ENCODE peak calls at places on chromosomes 16 and 17, in seven cellular contexts. S is CD8-positive, alpha-beta memory T cell; N is neuronal stem cell; P is PC-9; X is lower lobe of right lung; C is effector memory CD4-positive, alpha-beta T cell; T is ovary. K is an unnamed sample.

GRCh38 chr17:50350733-50351132 is 4.8 kb downstream of the XYLT2 start:
- DNase-seq in C (no peak), P (no peak), N (no peak), T (peak; percentile 10), X (no peak), S (no peak), K (no peak)

GRCh38 chr16:19432429-19432828 is 14.7 kb downstream of the TMC5 start:
- DNase-seq in N (no peak), S (no peak), X (no peak), P (peak; percentile 49), C (no peak), T (no peak), K (no peak)

GRCh38 chr16:396605-397004 is 394 bp upstream of the NME4 start:
- DNase-seq in P (peak; percentile 41), T (peak; percentile 60), C (no peak), N (no peak), S (no peak), X (no peak), K (peak; percentile 57)

GRCh38 chr17:18122991-18123753 is 14.6 kb downstream of the MYO15A start:
- DNase-seq in T (no peak), X (no peak), N (no peak), P (no peak), S (no peak), C (no peak), K (no peak)

GRCh38 chr16:20268409-20268808 is 58.9 kb downstream of the GP2 start:
- DNase-seq in T (no peak), P (no peak), S (no peak), X (no peak), C (no peak), N (no peak), K (no peak)

GRCh38 chr17:39212841-39213480 is 12.8 kb downstream of the STAC2 start:
- DNase-seq in S (no peak), X (peak; percentile 88), C (no peak), P (no peak), N (no peak), T (no peak), K (no peak)

GRCh38 chr16:76114681-76115080 is 162.5 kb upstream of the CNTNAP4 start:
- DNase-seq in P (no peak), T (no peak), C (no peak), S (no peak), N (no peak), X (no peak), K (no peak)

GRCh38 chr17:82332669-82333278 is 792 bp downstream of the SECTM1 start:
- DNase-seq in S (no peak), T (peak; percentile 51), C (no peak), P (peak; percentile 47), X (peak; percentile 83), N (no peak), K (no peak)

GRCh38 chr16:31344712-31345111 is 10.3 kb upstream of the ITGAX start:
- DNase-seq in S (no peak), C (no peak), N (no peak), P (no peak), X (no peak), T (no peak), K (no peak)

GRCh38 chr16:81668243-81669097 is 110.6 kb upstream of the PLCG2 start:
- DNase-seq in P (no peak), T (peak; percentile 52), S (no peak), C (no peak), X (no peak), N (no peak), K (no peak)

GRCh38 chr17:19409066-19409465 is 2.0 kb upstream of the RNF112 start:
- DNase-seq in X (no peak), S (no peak), T (no peak), C (no peak), N (no peak), P (no peak), K (no peak)

GRCh38 chr16:64580558-64580957 is 541.3 kb downstream of the CDH11 start:
- DNase-seq in S (no peak), P (no peak), N (no peak), X (no peak), C (no peak), T (no peak), K (no peak)

GRCh38 chr17:33653389-33653788 is 360.3 kb upstream of the ASIC2 start:
- DNase-seq in S (no peak), N (no peak), P (no peak), T (no peak), C (no peak), X (no peak), K (no peak)

GRCh38 chr17:41773190-41773588 is 13.3 kb downstream of the JUP start:
- DNase-seq in C (no peak), S (no peak), X (no peak), P (peak; percentile 91), T (peak; percentile 75), N (no peak), K (no peak)

GRCh38 chr17:8941520-8941919 is 24.0 kb downstream of the PIK3R5 start:
- DNase-seq in N (no peak), P (no peak), S (peak; percentile 56), C (peak; percentile 42), X (peak; percentile 65), T (no peak), K (no peak)

GRCh38 chr17:73067075-73067474 is 25.4 kb downstream of the SLC39A11 start:
- DNase-seq in N (no peak), T (no peak), X (no peak), P (no peak), C (no peak), S (no peak), K (no peak)

GRCh38 chr16:83200005-83200779 is 573.4 kb downstream of the CDH13 start:
- DNase-seq in N (no peak), S (no peak), C (no peak), X (no peak), T (no peak), P (no peak), K (peak; percentile 9)

GRCh38 chr16:88764080-88764479 is 20.9 kb downstream of the PIEZO1 start:
- DNase-seq in C (no peak), N (no peak), X (no peak), T (no peak), S (no peak), P (no peak), K (no peak)
- H3K4me1 ChIP-seq in C (peaks cover 57% of the 10 kb centered on the region), N (peaks cover 49% of the 10 kb centered on the region), X (peaks cover 91% of the 10 kb centered on the region), T (peaks cover 23% of the 10 kb centered on the region), S (peaks cover 29% of the 10 kb centered on the region), P (peaks cover 98% of the 10 kb centered on the region), K (peaks cover 2% of the 10 kb centered on the region)

DNA sequence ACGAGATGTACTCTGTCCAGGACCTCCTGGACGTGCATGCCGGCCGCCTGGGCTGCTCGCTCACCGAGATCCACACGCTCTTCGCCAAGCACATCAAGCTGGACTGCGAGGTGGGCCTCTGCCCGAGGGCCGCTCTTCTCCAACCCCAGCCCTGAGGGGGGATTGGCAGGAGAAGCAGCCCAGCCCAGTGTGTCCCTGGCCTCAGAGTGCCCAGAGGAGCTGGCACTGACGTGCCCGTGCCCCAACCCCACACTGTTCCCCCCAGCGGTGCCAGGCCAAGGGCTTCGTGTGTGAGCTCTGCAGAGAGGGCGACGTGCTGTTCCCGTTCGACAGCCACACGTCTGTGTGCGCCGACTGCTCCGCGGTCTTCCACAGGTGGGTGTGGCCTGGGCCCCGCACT is 15.6 kb downstream of the DEF8 start:
- DNase-seq in P (no peak), T (no peak), N (no peak), S (no peak), X (no peak), C (no peak), K (no peak)
- H3K36me3 ChIP-seq in P (no peaks in the 10 kb centered on the region), T (no peaks in the 10 kb centered on the region), N (peaks cover 49% of the 10 kb centered on the region), S (peaks cover 1% of the 10 kb centered on the region), X (peaks cover 57% of the 10 kb centered on the region), C (no peaks in the 10 kb centered on the region), K (peaks cover 11% of the 10 kb centered on the region)

GRCh38 chr17:69246202-69246601 is 17.6 kb upstream of the ABCA10 start:
- DNase-seq in P (no peak), X (no peak), S (no peak), N (no peak), T (no peak), C (no peak), K (no peak)

GRCh38 chr17:69245617-69246016 is 17.0 kb upstream of the ABCA10 start:
- DNase-seq in X (no peak), C (no peak), T (no peak), P (no peak), N (no peak), S (no peak), K (no peak)

GRCh38 chr17:69250641-69251040 is 22.0 kb upstream of the ABCA10 start:
- DNase-seq in S (no peak), N (no peak), P (no peak), C (no peak), X (no peak), T (no peak), K (no peak)

GRCh38 chr17:69246726-69247375 is 18.2 kb upstream of the ABCA10 start:
- DNase-seq in T (no peak), N (peak; percentile 31), S (no peak), C (no peak), P (no peak), X (no peak), K (no peak)
- H3K4me1 ChIP-seq in T (no peaks in the 10 kb centered on the region), N (no peaks in the 10 kb centered on the region), S (no peaks in the 10 kb centered on the region), C (no peaks in the 10 kb centered on the region), P (peaks cover 11% of the 10 kb centered on the region), X (no peaks in the 10 kb centered on the region), K (no peaks in the 10 kb centered on the region)

GRCh38 chr16:1689853-1690252 is 11.8 kb downstream of the JPT2 start:
- DNase-seq in C (no peak), T (no peak), X (no peak), P (peak; percentile 75), N (no peak), S (no peak), K (no peak)

GRCh38 chr16:1691956-1692355 is 13.9 kb downstream of the JPT2 start:
- DNase-seq in N (no peak), X (no peak), T (no peak), P (peak; percentile 67), C (no peak), S (no peak), K (no peak)

GRCh38 chr16:1691276-1691675 is 13.2 kb downstream of the JPT2 start:
- DNase-seq in P (no peak), X (no peak), S (no peak), N (no peak), T (no peak), C (no peak), K (no peak)

GRCh38 chr16:1688807-1689560 is 10.9 kb downstream of the JPT2 start:
- DNase-seq in C (no peak), S (no peak), N (no peak), T (no peak), X (peak; percentile 71), P (peak; percentile 91), K (no peak)

GRCh38 chr16:1690810-1691209 is 12.7 kb downstream of the JPT2 start:
- DNase-seq in X (no peak), P (no peak), N (no peak), T (no peak), C (no peak), S (no peak), K (no peak)
- H3K36me3 ChIP-seq in X (peaks cover 88% of the 10 kb centered on the region), P (peaks cover 67% of the 10 kb centered on the region), N (peaks cover 99% of the 10 kb centered on the region), T (no peaks in the 10 kb centered on the region), C (peaks cover 66% of the 10 kb centered on the region), S (peaks cover 45% of the 10 kb centered on the region), K (peaks cover 88% of the 10 kb centered on the region)